ENCODE peak calls at places on chromosomes 11 and 22, in nine cellular contexts. K is naive thymus-derived CD4-positive, alpha-beta T cell; O is sigmoid colon; G is SJCRH30; M is GM23338; S is suprapubic skin; I is heart left ventricle; W is left ventricle myocardium inferior; E is PC-3. F is an unnamed sample.
A peak's percentile ranks its signal among the peaks of the same experiment; 100 is the strongest.

GRCh38 chr11:2368178-2368850 is 8.8 kb upstream of the CD81 start:
- DNase-seq in S (no peak), O (no peak), E (no peak), G (no peak), M (no peak), K (no peak), I (no peak), W (no peak), F (no peak)

GRCh38 chr11:71248251-71248570 is 4.2 kb downstream of the SHANK2 start:
- DNase-seq in O (peak; percentile 35), W (no peak), S (no peak), E (no peak), K (no peak), M (no peak), I (no peak), G (no peak), F (no peak)

GRCh38 chr11:62806611-62807121 is 1.4 kb upstream of the NXF1 start:
- DNase-seq in I (peak; percentile 63), M (no peak), O (peak; percentile 70), E (no peak), K (no peak), W (no peak), G (no peak), S (no peak), F (no peak)

GRCh38 chr11:36013950-36014349 is 70.1 kb downstream of the LDLRAD3 start:
- DNase-seq in W (no peak), E (no peak), O (no peak), I (no peak), G (no peak), S (no peak), M (no peak), K (no peak), F (no peak)

GRCh38 chr11:43359432-43359818 is 705 bp downstream of the TTC17 start:
- DNase-seq in G (peak; percentile 43), S (no peak), M (peak; percentile 45), W (no peak), O (no peak), K (no peak), E (peak; percentile 23), I (no peak), F (no peak)

GRCh38 chr11:33005175-33005574 is 10.5 kb upstream of the DEPDC7 start:
- DNase-seq in S (no peak), O (no peak), E (no peak), G (no peak), M (no peak), K (no peak), W (no peak), I (no peak), F (no peak)

GRCh38 chr11:119316729-119317591 is at the start of gene MCAM:
- DNase-seq in K (no peak), E (peak; percentile 53), W (peak; percentile 50), I (peak; percentile 66), O (peak; percentile 86), M (peak; percentile 66), S (peak; percentile 78), G (peak; percentile 45), F (no peak)

GRCh38 chr11:76323804-76324203 is 57.1 kb downstream of the THAP12 start:
- DNase-seq in G (no peak), I (no peak), E (no peak), O (no peak), W (no peak), K (no peak), M (no peak), S (peak; percentile 40), F (no peak)

GRCh38 chr22:49228431-49229037 is 599.1 kb downstream of the BRD1 start:
- DNase-seq in S (peak; percentile 28), K (no peak), W (no peak), O (peak; percentile 35), M (no peak), G (no peak), E (no peak), I (no peak), F (peak; percentile 15)

GRCh38 chr22:43476341-43476740 is 64.5 kb downstream of the MPPED1 start:
- DNase-seq in E (no peak), G (no peak), I (no peak), O (no peak), M (peak; percentile 49), W (no peak), K (no peak), S (no peak), F (no peak)

GRCh38 chr11:45666648-45667642 is 1.5 kb upstream of the CHST1 start:
- DNase-seq in W (no peak), K (no peak), G (no peak), M (no peak), S (no peak), O (peak; percentile 21), E (no peak), I (no peak), F (no peak)

GRCh38 chr22:30507670-30508069 is 2.2 kb upstream of the SEC14L4 start:
- DNase-seq in K (no peak), G (no peak), I (no peak), E (no peak), W (no peak), M (no peak), S (no peak), O (no peak), F (no peak)

GRCh38 chr11:12150831-12151382 is 40.5 kb downstream of the MICAL2 start:
- DNase-seq in W (no peak), G (no peak), I (no peak), K (peak; percentile 69), S (no peak), O (no peak), E (peak; percentile 25), M (no peak), F (no peak)

GRCh38 chr11:59267196-59267595 is 54.5 kb upstream of the MPEG1 start:
- DNase-seq in M (no peak), K (no peak), E (peak; percentile 39), O (no peak), S (no peak), I (no peak), G (no peak), W (no peak), F (no peak)

GRCh38 chr11:577611-577894 is 1.3 kb downstream of the PHRF1 start:
- DNase-seq in E (no peak), I (no peak), M (no peak), S (no peak), K (no peak), O (no peak), G (no peak), W (no peak), F (no peak)

GRCh38 chr22:24125942-24126341 is 55.3 kb upstream of the SUSD2 start:
- DNase-seq in E (no peak), O (no peak), W (no peak), K (no peak), I (no peak), G (no peak), M (no peak), S (no peak), F (no peak)
- H3K27ac ChIP-seq in E (no peak overlapping the region), O (no peak overlapping the region), W (no peak overlapping the region), K (no peak overlapping the region), I (no peak overlapping the region), G (no peak overlapping the region), M (no peak overlapping the region), S (no peak overlapping the region), F (no peak overlapping the region)

GRCh38 chr22:20095521-20095920 is 15.5 kb downstream of the DGCR8 start:
- DNase-seq in G (no peak), O (no peak), I (no peak), E (no peak), S (no peak), W (no peak), M (no peak), K (no peak), F (no peak)

GRCh38 chr22:20092477-20092854 is 12.4 kb downstream of the DGCR8 start:
- DNase-seq in O (no peak), K (no peak), S (no peak), W (no peak), M (no peak), I (peak; percentile 15), G (no peak), E (no peak), F (no peak)

GRCh38 chr22:20093437-20093836 is 13.4 kb downstream of the DGCR8 start:
- DNase-seq in S (no peak), G (no peak), I (peak; percentile 87), E (no peak), K (no peak), M (no peak), O (no peak), W (peak; percentile 78), F (no peak)

GRCh38 chr22:20091690-20092476 is 11.8 kb downstream of the DGCR8 start:
- DNase-seq in O (no peak), S (no peak), K (no peak), E (no peak), G (no peak), I (peak; percentile 9), M (no peak), W (no peak), F (no peak)

GRCh38 chr22:20094158-20094807 is 14.2 kb downstream of the DGCR8 start:
- DNase-seq in E (no peak), M (no peak), W (no peak), O (no peak), I (peak; percentile 13), G (no peak), S (no peak), K (no peak), F (no peak)
- H3K36me3 ChIP-seq in E (peaks cover 83% of the 10 kb centered on the region), M (peaks cover 57% of the 10 kb centered on the region), W (peaks cover 97% of the 10 kb centered on the region), O (peaks cover 49% of the 10 kb centered on the region), I (peaks cover 100% of the 10 kb centered on the region), G (peaks cover 97% of the 10 kb centered on the region), S (peaks cover 98% of the 10 kb centered on the region), K (peaks cover 85% of the 10 kb centered on the region), F (peaks cover 59% of the 10 kb centered on the region)

DNA sequence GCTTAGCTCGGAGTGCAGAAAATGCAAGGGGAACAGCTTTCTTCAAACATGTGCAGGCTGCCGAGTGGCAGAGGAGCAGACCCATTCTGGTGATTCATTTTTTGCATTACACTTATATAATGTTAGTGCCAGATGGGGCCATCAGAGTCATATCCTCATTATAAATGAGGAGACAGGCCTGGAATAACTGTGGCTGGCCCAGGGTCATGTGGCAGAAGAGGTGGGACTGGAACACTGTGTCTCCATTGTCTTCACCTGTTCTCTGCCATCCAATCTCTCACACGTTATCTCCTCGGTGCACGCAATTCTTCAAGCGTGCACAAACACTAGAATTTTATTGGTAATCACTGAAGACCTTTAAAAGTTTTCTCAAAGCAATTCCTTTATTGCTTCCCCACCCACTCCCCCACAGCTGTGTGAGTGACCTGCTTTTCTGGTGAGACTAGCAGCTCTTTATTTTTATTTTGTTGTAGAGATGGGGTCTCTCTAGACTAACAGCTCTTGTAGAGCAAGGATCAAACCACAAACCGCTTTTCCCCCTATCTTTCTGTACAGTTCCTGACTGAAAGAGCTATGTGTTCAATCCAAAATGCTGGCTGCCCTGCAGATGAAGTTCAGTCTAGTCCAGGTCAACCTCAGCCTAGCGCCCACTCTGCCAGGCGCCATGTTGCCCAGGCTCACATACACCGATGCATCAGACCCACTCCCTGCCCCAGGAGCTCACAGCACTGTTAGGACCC is 75.3 kb downstream of the ST3GAL4 start:
- DNase-seq in S (no peak), G (no peak), M (no peak), I (no peak), K (no peak), O (no peak), W (no peak), E (peak; percentile 56), F (no peak)
- H3K27ac ChIP-seq in S (peak overlapping the region; percentile 76), G (no peak overlapping the region), M (no peak overlapping the region), I (peak overlapping the region; percentile 86), K (no peak overlapping the region), O (peak overlapping the region; percentile 68), W (peak overlapping the region; percentile 80), E (peak overlapping the region; percentile 93), F (no peak overlapping the region)

DNA sequence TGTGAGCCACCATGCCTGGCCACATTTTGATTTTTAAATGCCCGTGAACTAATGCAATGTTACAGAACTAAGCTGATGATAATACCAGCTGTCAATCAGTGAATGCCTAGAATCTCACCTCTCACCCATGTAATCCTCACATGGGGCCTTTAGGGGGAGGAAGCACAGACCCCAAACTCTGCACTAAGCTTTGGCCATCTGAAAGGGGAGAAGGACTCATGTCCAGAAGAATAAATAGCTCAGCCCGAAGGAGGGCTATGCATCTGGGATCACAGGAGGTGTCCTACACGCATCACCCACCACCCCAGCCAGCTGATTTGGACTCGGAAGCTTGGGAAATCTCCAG is 36.0 kb upstream of the YPEL1 start:
- DNase-seq in K (no peak), M (no peak), S (no peak), O (no peak), I (no peak), W (no peak), G (no peak), E (no peak), F (no peak)
- H3K36me3 ChIP-seq in K (peaks cover 57% of the 10 kb centered on the region), M (peaks cover 30% of the 10 kb centered on the region), S (peaks cover 61% of the 10 kb centered on the region), O (peaks cover 27% of the 10 kb centered on the region), I (peaks cover 76% of the 10 kb centered on the region), W (peaks cover 64% of the 10 kb centered on the region), G (peaks cover 51% of the 10 kb centered on the region), E (peaks cover 6% of the 10 kb centered on the region), F (peaks cover 22% of the 10 kb centered on the region)

F was measured in lung.